ENCODE peak calls at places on chromosomes 11 and 22, in four cellular contexts. I is left ventricle myocardium inferior, K is ovary, X is lower lobe of right lung. J is an unnamed sample. For H3K4me1, the result is how much of the 10 kb centered on the place peaks cover.

GRCh38 chr11:93784935-93785360 is 866 bp downstream of the MED17 start:
- DNase-seq in I (no peak), K (no peak), X (no peak), J (no peak)

GRCh38 chr11:1202154-1202775 is 20.6 kb upstream of the MUC5B start:
- DNase-seq in I (peak), K (no peak), X (peak), J (peak)

GRCh38 chr22:49825436-49825835 is 2.2 kb downstream of the BRD1 start:
- DNase-seq in I (no peak), K (no peak), X (no peak), J (peak)

GRCh38 chr11:9735919-9736318 is 72.0 kb downstream of the SWAP70 start:
- DNase-seq in I (no peak), K (no peak), X (no peak), J (no peak)

GRCh38 chr11:71139516-71140205 is 112.7 kb downstream of the SHANK2 start:
- DNase-seq in I (peak), K (no peak), X (peak), J (no peak)

GRCh38 chr22:17563936-17564391 is 666 bp downstream of the SLC25A18 start:
- DNase-seq in I (no peak), K (peak), X (no peak), J (peak)

GRCh38 chr11:11072067-11072466 is 214.2 kb upstream of the ZBED5 start:
- DNase-seq in I (no peak), K (no peak), X (no peak), J (no peak)

GRCh38 chr11:124535552-124536232 is 7.8 kb downstream of the OR8B12 start:
- DNase-seq in I (no peak), K (no peak), X (no peak), J (no peak)

GRCh38 chr22:36486619-36487384 is 5.4 kb upstream of the TXN2 start:
- DNase-seq in I (no peak), K (no peak), X (no peak), J (no peak)

GRCh38 chr11:12086271-12087074 is 23.9 kb upstream of the MICAL2 start:
- DNase-seq in I (peak), K (peak), X (no peak), J (peak)
- H3K4me1 ChIP-seq in I (half or more), K (under half), X (half or more), J (under half)

DNA sequence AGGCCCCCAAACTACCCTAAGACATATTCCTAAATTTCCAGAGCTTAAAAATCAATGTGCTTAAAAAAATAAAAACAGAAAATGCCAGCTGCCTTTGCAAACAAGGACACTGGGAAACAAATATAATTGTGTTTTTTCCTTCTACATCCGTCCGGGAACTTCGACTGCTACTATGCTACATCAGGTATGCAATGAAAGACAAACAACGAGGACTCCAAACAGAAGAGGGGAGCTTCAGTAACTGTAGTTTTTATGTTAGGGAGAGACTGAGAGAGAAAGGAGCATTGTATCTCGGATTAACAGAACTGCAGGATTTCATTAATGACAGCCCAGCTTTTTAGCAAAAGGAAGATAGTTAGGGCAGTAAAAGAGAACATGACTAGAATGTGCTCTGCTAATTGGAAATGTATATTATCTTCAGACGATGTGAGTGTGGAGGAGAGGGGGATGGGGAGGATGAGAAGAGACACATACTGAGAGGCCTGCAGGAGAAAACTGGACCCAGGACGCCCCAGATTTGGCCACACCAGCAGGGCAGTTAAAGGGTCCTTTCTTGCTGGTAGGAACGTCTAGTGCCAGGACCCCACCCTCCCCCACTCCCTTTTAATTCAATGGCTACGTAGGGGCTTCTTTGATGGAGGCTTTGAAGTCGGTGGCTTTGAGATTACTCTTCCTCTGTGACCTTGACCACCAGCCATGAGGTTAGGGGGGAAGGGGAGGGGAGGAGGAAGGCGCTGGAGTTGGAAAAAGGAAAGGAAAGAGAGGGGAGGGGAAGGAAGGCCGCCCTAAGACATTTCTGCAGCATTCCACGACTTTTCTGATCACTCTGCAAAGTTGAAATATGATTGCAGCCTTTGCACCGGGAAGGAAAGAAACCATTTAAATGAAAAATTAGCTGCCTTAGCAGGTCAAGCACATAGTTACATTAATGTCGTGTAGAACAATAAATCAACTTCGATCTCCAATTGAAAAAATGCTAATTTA is 187.1 kb downstream of the BLID start:
- DNase-seq in I (no peak), K (peak), X (no peak), J (no peak)
- H3K4me3 ChIP-seq in I (peak), K (peak), X (peak), J (peak)

DNA sequence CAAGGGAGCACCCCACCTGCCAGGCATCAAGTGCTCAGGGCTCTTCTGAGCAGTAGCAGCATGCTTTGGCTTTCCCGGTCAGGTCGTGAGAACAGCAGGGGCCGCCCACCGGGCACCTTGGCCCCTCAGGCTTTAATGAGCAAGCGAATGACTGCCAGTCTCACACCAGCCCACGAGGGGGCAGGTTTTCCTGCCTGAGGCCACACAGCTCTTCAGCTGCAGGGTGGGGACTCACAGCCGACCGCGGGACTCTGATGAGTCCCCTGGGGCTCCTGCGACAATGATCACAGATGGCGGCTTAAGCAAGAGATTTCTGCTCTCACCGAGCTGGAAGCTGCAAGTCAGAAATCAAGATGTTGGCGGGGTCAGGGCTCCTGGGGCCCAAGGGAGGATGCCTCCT is 14.3 kb upstream of the FGF19 start:
- DNase-seq in I (peak), K (no peak), X (no peak), J (no peak)
- TF ChIP-seq CTCF in I (peak), K (no peak), X (no peak), J (peak)

DNA sequence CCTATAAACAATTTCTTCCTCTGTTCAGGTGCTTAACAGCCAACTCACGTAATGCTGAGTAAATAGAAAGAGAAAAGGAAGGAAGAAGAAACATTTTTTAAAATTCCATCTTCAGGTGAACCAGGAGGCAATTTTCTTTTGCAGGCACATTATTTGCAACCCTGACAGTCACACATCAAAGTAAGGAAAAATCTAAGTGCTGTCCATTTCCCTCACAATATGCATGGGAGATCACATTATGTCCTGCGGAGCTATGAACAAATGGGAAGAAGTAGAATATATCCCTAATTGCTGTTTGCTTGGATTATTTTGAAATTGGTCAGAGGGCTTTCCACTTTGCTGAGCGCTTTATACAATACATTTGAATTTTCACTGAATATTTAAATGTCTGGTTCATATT is 133.9 kb upstream of the API5 start:
- DNase-seq in I (no peak), K (no peak), X (no peak), J (no peak)
- H3K4me1 ChIP-seq in I (under half), K (under half), X (under half), J (under half)

GRCh38 chr11:48056325-48057183 is 76.2 kb downstream of the PTPRJ start:
- DNase-seq in I (no peak), K (no peak), X (no peak), J (no peak)
- H3K4me3 ChIP-seq in I (no peak), K (no peak), X (no peak), J (no peak)

DNA sequence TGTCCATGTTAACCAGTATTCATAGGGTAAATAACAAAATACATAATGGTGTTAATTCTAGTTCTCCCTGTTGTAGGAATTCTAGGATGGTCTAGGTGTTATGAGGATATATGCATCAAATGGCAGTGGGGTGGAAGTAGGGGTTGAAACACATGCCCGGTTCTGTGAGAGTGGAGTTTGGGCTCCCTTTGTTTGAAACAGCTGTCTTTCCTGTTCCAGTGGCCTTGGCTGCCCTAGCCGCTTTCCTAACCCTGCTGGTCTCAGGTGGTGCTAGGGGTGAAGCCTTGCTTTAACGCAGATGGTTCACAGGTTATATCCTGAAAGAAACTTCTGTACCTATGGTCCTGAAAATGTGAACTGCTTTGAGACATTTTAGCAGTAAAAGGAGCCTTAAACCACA is 38.3 kb downstream of the SERPINH1 start:
- DNase-seq in I (no peak), K (no peak), X (no peak), J (no peak)
- TF ChIP-seq CTCF in I (no peak), K (no peak), X (no peak), J (no peak)

GRCh38 chr11:65473275-65473860 is 25.5 kb upstream of the MALAT1 start:
- DNase-seq in I (no peak), K (no peak), X (no peak), J (no peak)

GRCh38 chr11:65478411-65479183 is 20.2 kb upstream of the MALAT1 start:
- DNase-seq in I (peak), K (peak), X (peak), J (peak)

GRCh38 chr11:65477271-65478029 is 21.4 kb upstream of the MALAT1 start:
- DNase-seq in I (peak), K (peak), X (peak), J (peak)

GRCh38 chr11:65479184-65480145 is 19.4 kb upstream of the MALAT1 start:
- DNase-seq in I (peak), K (peak), X (no peak), J (peak)

DNA sequence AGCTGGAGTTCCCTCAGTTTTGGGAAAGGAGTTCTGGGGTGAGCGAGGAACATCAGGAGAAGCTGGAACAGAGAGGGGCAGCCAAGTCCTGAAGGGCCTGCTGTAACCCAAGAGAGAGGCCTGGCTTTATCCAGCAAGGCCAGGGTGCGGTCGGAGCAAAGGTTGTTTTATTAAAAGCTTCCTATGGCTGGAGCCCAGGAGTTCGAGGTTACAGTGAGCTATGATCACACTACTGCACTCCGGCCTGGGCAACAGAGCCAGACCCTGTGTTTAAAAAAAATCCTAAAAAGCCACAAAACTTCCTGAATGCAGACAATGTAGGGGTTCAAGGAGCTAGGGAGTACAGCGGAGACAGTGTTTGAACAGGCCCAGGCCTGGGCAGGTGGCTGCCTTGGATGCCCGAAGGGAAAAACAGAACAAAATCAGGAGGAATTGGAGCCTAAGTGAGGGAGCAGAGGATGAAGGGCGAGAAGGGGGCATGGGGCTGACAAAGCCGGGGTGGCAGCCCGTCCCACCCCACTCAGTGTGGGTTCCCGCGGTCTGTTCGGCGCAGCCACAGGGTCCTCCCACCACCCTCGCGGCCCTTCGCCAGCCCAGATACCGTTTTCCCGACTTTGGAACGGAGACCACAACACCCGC is 22.1 kb upstream of the MALAT1 start:
- DNase-seq in I (no peak), K (peak), X (no peak), J (peak)
- H3K4me1 ChIP-seq in I (half or more), K (under half), X (half or more), J (half or more)

J was measured in psoas muscle.